ENCODE peak calls at places on chromosome 20, in ten cellular contexts. X is 8988T, I is NCI-H524, M is cerebellar nuclear complex, C is fibroblast of the aortic adventitia, U is OCI-LY7, D is progenitor cell of endocrine pancreas, T is M059J, Q is amygdala, W is GM10248. J is an unnamed sample.

GRCh38 chr20:2005359-2005758 is 11.5 kb upstream of the PDYN start:
- DNase-seq in X (no peak), I (no peak), M (no peak), C (no peak), U (no peak), D (no peak), T (peak), Q (no peak), W (no peak), J (no peak)

GRCh38 chr20:51661609-51662178 is 106.5 kb downstream of the ATP9A start:
- DNase-seq in X (no peak), I (no peak), M (no peak), C (peak), U (no peak), D (no peak), T (peak), Q (no peak), W (no peak), J (no peak)

GRCh38 chr20:11807070-11807741 is 110.5 kb upstream of the BTBD3 start:
- DNase-seq in X (no peak), I (no peak), M (no peak), C (peak), U (no peak), D (no peak), T (peak), Q (no peak), W (no peak), J (no peak)

GRCh38 chr20:39676857-39677351 is 714.8 kb downstream of the DHX35 start:
- DNase-seq in X (no peak), I (no peak), M (no peak), C (no peak), U (no peak), D (no peak), T (peak), Q (no peak), W (peak), J (no peak)

GRCh38 chr20:38435555-38435939 is 419 bp upstream of the SNHG17 start:
- DNase-seq in X (no peak), I (no peak), M (no peak), C (peak), U (no peak), D (no peak), T (peak), Q (no peak), W (no peak), J (no peak)

GRCh38 chr20:48616481-48616880 is 211.3 kb downstream of the PREX1 start:
- DNase-seq in X (no peak), I (no peak), M (no peak), C (no peak), U (no peak), D (no peak), T (no peak), Q (no peak), W (no peak), J (no peak)

GRCh38 chr20:47665221-47665991 is 119.9 kb downstream of the SULF2 start:
- DNase-seq in X (no peak), I (no peak), M (no peak), C (no peak), U (no peak), D (no peak), T (no peak), Q (no peak), W (no peak), J (no peak)

GRCh38 chr20:60085551-60086132 is 127.4 kb downstream of the CDH26 start:
- DNase-seq in X (no peak), I (no peak), M (no peak), C (no peak), U (no peak), D (no peak), T (no peak), Q (no peak), W (no peak), J (no peak)

GRCh38 chr20:37994512-37994911 is 38.7 kb downstream of the TTI1 start:
- DNase-seq in X (no peak), I (peak), M (no peak), C (no peak), U (no peak), D (no peak), T (peak), Q (no peak), W (no peak), J (no peak)

GRCh38 chr20:51639206-51639832 is 96.8 kb upstream of the NFATC2 start:
- DNase-seq in X (peak), I (peak), M (no peak), C (peak), U (peak), D (peak), T (peak), Q (peak), W (peak), J (peak)

GRCh38 chr20:47411161-47411560 is 54.7 kb upstream of the ZMYND8 start:
- DNase-seq in X (no peak), I (no peak), M (no peak), C (no peak), U (no peak), D (no peak), T (no peak), Q (no peak), W (no peak), J (no peak)

GRCh38 chr20:7859371-7859802 is 80.9 kb downstream of the HAO1 start:
- DNase-seq in X (no peak), I (peak), M (no peak), C (peak), U (peak), D (no peak), T (peak), Q (no peak), W (peak), J (no peak)

GRCh38 chr20:32787168-32787567 is 25.0 kb downstream of the DNMT3B start:
- DNase-seq in X (no peak), I (no peak), M (no peak), C (no peak), U (no peak), D (no peak), T (no peak), Q (no peak), W (no peak), J (no peak)

GRCh38 chr20:4726710-4727391 is 5.1 kb downstream of the PRND start:
- DNase-seq in X (no peak), I (no peak), M (no peak), C (peak), U (peak), D (no peak), T (peak), Q (no peak), W (peak), J (no peak)

GRCh38 chr20:50550531-50550930 is 40.3 kb downstream of the PTPN1 start:
- DNase-seq in X (no peak), I (no peak), M (no peak), C (no peak), U (no peak), D (no peak), T (no peak), Q (no peak), W (no peak), J (no peak)

GRCh38 chr20:45897289-45897688 is 6.2 kb downstream of the CTSA start:
- DNase-seq in X (no peak), I (no peak), M (no peak), C (no peak), U (no peak), D (no peak), T (no peak), Q (no peak), W (no peak), J (no peak)

GRCh38 chr20:53852691-53853450 is 217.5 kb downstream of the BCAS1 start:
- DNase-seq in X (no peak), I (peak), M (no peak), C (no peak), U (no peak), D (no peak), T (no peak), Q (no peak), W (no peak), J (no peak)

GRCh38 chr20:24755411-24755922 is 193.6 kb upstream of the CST7 start:
- DNase-seq in X (no peak), I (no peak), M (no peak), C (no peak), U (no peak), D (no peak), T (peak), Q (no peak), W (no peak), J (no peak)

GRCh38 chr20:44495802-44496481 is 20.3 kb downstream of the TTPAL start:
- DNase-seq in X (no peak), I (no peak), M (no peak), C (peak), U (no peak), D (no peak), T (peak), Q (no peak), W (no peak), J (no peak)

GRCh38 chr20:36754656-36755222 is 8.8 kb upstream of the NDRG3 start:
- DNase-seq in X (peak), I (peak), M (no peak), C (peak), U (peak), D (peak), T (peak), Q (peak), W (peak), J (peak)

GRCh38 chr20:13736792-13737191 is 47.9 kb downstream of the ESF1 start:
- DNase-seq in X (no peak), I (no peak), M (no peak), C (peak), U (no peak), D (no peak), T (no peak), Q (no peak), W (no peak), J (no peak)

GRCh38 chr20:46308258-46309157 is at the start of gene CDH22:
- DNase-seq in X (peak), I (peak), M (no peak), C (peak), U (peak), D (peak), T (peak), Q (peak), W (peak), J (peak)

GRCh38 chr20:48461351-48461750 is 366.4 kb downstream of the PREX1 start:
- DNase-seq in X (no peak), I (no peak), M (no peak), C (no peak), U (no peak), D (no peak), T (no peak), Q (no peak), W (no peak), J (no peak)

J was measured in glutamatergic neuron.